ENCODE peak calls at places on chromosomes 5 and 9, in seven cellular contexts. R is kidney tubule cell; H is stimulated activated CD8-positive, alpha-beta memory T cell treated with anti-CD3 and anti-CD28 coated beads, Interleukin-15, amount 100 ng/mL, for 1 hour; G is NCI-H2081; F is activated effector memory CD4-positive, alpha-beta T cell treated with Interleukin-2 at 50 U/mL for 16 hours; T is stimulated activated CD4-positive, alpha-beta T cell treated with anti-CD3 and anti-CD28 coated beads, Interleukin-15, amount 100 ng/mL, for 24 hours; K is C1 segment of cervical spinal cord. M is an unnamed sample.

GRCh38 chr9:5042661-5043178 is 57.6 kb downstream of the JAK2 start:
- DNase-seq in R (no peak), H (no peak), G (no peak), F (no peak), T (no peak), K (no peak), M (no peak)

GRCh38 chr5:128353416-128354107 is 184.5 kb downstream of the FBN2 start:
- DNase-seq in R (no peak), H (no peak), G (no peak), F (no peak), T (no peak), K (no peak), M (no peak)

GRCh38 chr9:103904242-103904641 is 189.9 kb upstream of the SMC2 start:
- DNase-seq in R (no peak), H (no peak), G (no peak), F (no peak), T (no peak), K (no peak), M (no peak)

GRCh38 chr5:71960196-71960595 is 147.1 kb upstream of the MAP1B start:
- DNase-seq in R (peak), H (no peak), G (no peak), F (no peak), T (no peak), K (no peak), M (no peak)

GRCh38 chr9:99595796-99596195 is 225.9 kb upstream of the NR4A3 start:
- DNase-seq in R (no peak), H (no peak), G (no peak), F (no peak), T (no peak), K (no peak), M (no peak)

GRCh38 chr5:137155621-137156020 is 343.5 kb downstream of the SPOCK1 start:
- DNase-seq in R (no peak), H (no peak), G (peak), F (no peak), T (no peak), K (no peak), M (no peak)

GRCh38 chr9:91362212-91362611 is 494 bp upstream of the AUH start:
- DNase-seq in R (no peak), H (no peak), G (no peak), F (no peak), T (no peak), K (no peak), M (no peak)

GRCh38 chr9:9924369-9924768 is 688.4 kb downstream of the PTPRD start:
- DNase-seq in R (no peak), H (no peak), G (no peak), F (no peak), T (no peak), K (no peak), M (no peak)

GRCh38 chr5:40746703-40747102 is 9.1 kb downstream of the TTC33 start:
- DNase-seq in R (no peak), H (no peak), G (no peak), F (no peak), T (no peak), K (no peak), M (no peak)

GRCh38 chr9:36594228-36594627 is 21.5 kb downstream of the MELK start:
- DNase-seq in R (no peak), H (no peak), G (no peak), F (no peak), T (no peak), K (no peak), M (no peak)

GRCh38 chr9:100417815-100418214 is 9.1 kb upstream of the MSANTD3 start:
- DNase-seq in R (no peak), H (no peak), G (no peak), F (no peak), T (no peak), K (no peak), M (no peak)

GRCh38 chr9:114060070-114060469 is 18.0 kb downstream of the AMBP start:
- DNase-seq in R (no peak), H (no peak), G (no peak), F (no peak), T (no peak), K (no peak), M (no peak)

GRCh38 chr9:7315116-7315515 is 484.5 kb downstream of the DMAC1 start:
- DNase-seq in R (no peak), H (no peak), G (no peak), F (no peak), T (no peak), K (no peak), M (no peak)

GRCh38 chr5:92042237-92042636 is 659.1 kb upstream of the ARRDC3 start:
- DNase-seq in R (no peak), H (no peak), G (no peak), F (no peak), T (no peak), K (no peak), M (no peak)

GRCh38 chr5:38921174-38921573 is 75.4 kb downstream of the OSMR start:
- DNase-seq in R (no peak), H (no peak), G (no peak), F (no peak), T (no peak), K (no peak), M (no peak)

GRCh38 chr5:154390096-154390495 is 55.7 kb upstream of the SAP30L start:
- DNase-seq in R (peak), H (no peak), G (no peak), F (no peak), T (no peak), K (no peak), M (no peak)

GRCh38 chr5:72296251-72296650 is 23.8 kb downstream of the MRPS27 start:
- DNase-seq in R (no peak), H (no peak), G (no peak), F (no peak), T (no peak), K (no peak), M (no peak)

GRCh38 chr9:124219290-124219605 is 38.5 kb upstream of the NEK6 start:
- DNase-seq in R (no peak), H (no peak), G (no peak), F (no peak), T (no peak), K (no peak), M (no peak)

GRCh38 chr5:175464414-175465233 is 13.7 kb upstream of the SFXN1 start:
- DNase-seq in R (peak), H (peak), G (peak), F (peak), T (peak), K (peak), M (peak)

GRCh38 chr9:108219664-108220063 is 636.1 kb downstream of the ACTL7B start:
- DNase-seq in R (no peak), H (no peak), G (no peak), F (no peak), T (no peak), K (no peak), M (no peak)

GRCh38 chr9:136294437-136294836 is 9.5 kb downstream of the CCDC187 start:
- DNase-seq in R (no peak), H (no peak), G (no peak), F (no peak), T (no peak), K (no peak), M (no peak)

GRCh38 chr9:104923740-104924139 is 4.2 kb downstream of the ABCA1 start:
- DNase-seq in R (peak), H (no peak), G (no peak), F (no peak), T (no peak), K (no peak), M (no peak)

GRCh38 chr9:112861638-112862555 is 28.8 kb downstream of the SLC46A2 start:
- DNase-seq in R (no peak), H (no peak), G (no peak), F (no peak), T (no peak), K (peak), M (no peak)

GRCh38 chr5:16776611-16777251 is 159.4 kb downstream of the MYO10 start:
- DNase-seq in R (no peak), H (no peak), G (peak), F (no peak), T (no peak), K (peak), M (peak)

GRCh38 chr5:133936611-133937015 is 31.8 kb downstream of the C5orf15 start:
- DNase-seq in R (no peak), H (no peak), G (no peak), F (no peak), T (no peak), K (no peak), M (no peak)